ENCODE peak calls at places on chromosome 17, in seven cellular contexts. V, P, B, Q, O, M and K are unnamed samples.

GRCh38 chr17:16925461-16926060 is 46.4 kb downstream of the TNFRSF13B start:
- DNase-seq in V (peak; percentile 4), P (no peak), B (no peak), Q (no peak), O (peak; percentile 7), M (no peak), K (no peak)

GRCh38 chr17:395974-396373 is 43.4 kb upstream of the RPH3AL start:
- DNase-seq in V (no peak), P (no peak), B (no peak), Q (no peak), O (no peak), M (no peak), K (no peak)

GRCh38 chr17:8831234-8831849 is 32.2 kb upstream of the MFSD6L start:
- DNase-seq in V (no peak), P (no peak), B (no peak), Q (peak; percentile 46), O (no peak), M (peak; percentile 41), K (no peak)

GRCh38 chr17:61399131-61400057 is at the start of gene TBX2:
- DNase-seq in V (peak; percentile 55), P (peak; percentile 94), B (no peak), Q (peak; percentile 84), O (peak; percentile 87), M (peak; percentile 80), K (no peak)

GRCh38 chr17:65514082-65514481 is 47.4 kb downstream of the AXIN2 start:
- DNase-seq in V (no peak), P (no peak), B (no peak), Q (no peak), O (no peak), M (no peak), K (peak; percentile 2)

GRCh38 chr17:32976131-32976530 is 15.5 kb upstream of the SPACA3 start:
- DNase-seq in V (no peak), P (no peak), B (no peak), Q (no peak), O (no peak), M (no peak), K (no peak)

GRCh38 chr17:17096438-17097178 is 54.4 kb downstream of the MPRIP start:
- DNase-seq in V (peak; percentile 41), P (no peak), B (no peak), Q (no peak), O (peak; percentile 66), M (no peak), K (no peak)

GRCh38 chr17:8696456-8696855 is 48.2 kb downstream of the CCDC42 start:
- DNase-seq in V (no peak), P (no peak), B (no peak), Q (no peak), O (peak; percentile 18), M (no peak), K (no peak)

GRCh38 chr17:16943541-16944333 is 28.2 kb downstream of the TNFRSF13B start:
- DNase-seq in V (no peak), P (no peak), B (no peak), Q (peak; percentile 28), O (no peak), M (peak; percentile 33), K (no peak)

GRCh38 chr17:83203073-83203471 is 123.7 kb downstream of the METRNL start:
- DNase-seq in V (peak; percentile 38), P (no peak), B (no peak), Q (peak; percentile 89), O (peak; percentile 91), M (no peak), K (no peak)

GRCh38 chr17:48219605-48220004 is 112.0 kb downstream of the SNX11 start:
- DNase-seq in V (no peak), P (peak; percentile 36), B (no peak), Q (no peak), O (no peak), M (no peak), K (no peak)

GRCh38 chr17:65627892-65628622 is 66.6 kb upstream of the AXIN2 start:
- DNase-seq in V (peak; percentile 71), P (no peak), B (no peak), Q (no peak), O (no peak), M (no peak), K (no peak)

GRCh38 chr17:63697341-63698286 is 2.3 kb downstream of the LIMD2 start:
- DNase-seq in V (peak; percentile 83), P (no peak), B (peak; percentile 85), Q (no peak), O (no peak), M (peak; percentile 82), K (no peak)

GRCh38 chr17:78140169-78141051 is 5.8 kb upstream of the C17orf99 start:
- DNase-seq in V (peak; percentile 98), P (peak; percentile 90), B (peak; percentile 96), Q (peak; percentile 90), O (peak; percentile 81), M (peak; percentile 100), K (peak; percentile 95)

GRCh38 chr17:72502111-72502939 is 381.5 kb downstream of the SOX9 start:
- DNase-seq in V (peak; percentile 37), P (no peak), B (no peak), Q (peak; percentile 70), O (no peak), M (no peak), K (no peak)

GRCh38 chr17:68383443-68384321 is 73.6 kb downstream of the WIPI1 start:
- DNase-seq in V (no peak), P (no peak), B (peak; percentile 28), Q (no peak), O (no peak), M (no peak), K (no peak)

GRCh38 chr17:19880393-19880792 is 12.7 kb upstream of the ULK2 start:
- DNase-seq in V (no peak), P (no peak), B (no peak), Q (no peak), O (no peak), M (no peak), K (no peak)

DNA sequence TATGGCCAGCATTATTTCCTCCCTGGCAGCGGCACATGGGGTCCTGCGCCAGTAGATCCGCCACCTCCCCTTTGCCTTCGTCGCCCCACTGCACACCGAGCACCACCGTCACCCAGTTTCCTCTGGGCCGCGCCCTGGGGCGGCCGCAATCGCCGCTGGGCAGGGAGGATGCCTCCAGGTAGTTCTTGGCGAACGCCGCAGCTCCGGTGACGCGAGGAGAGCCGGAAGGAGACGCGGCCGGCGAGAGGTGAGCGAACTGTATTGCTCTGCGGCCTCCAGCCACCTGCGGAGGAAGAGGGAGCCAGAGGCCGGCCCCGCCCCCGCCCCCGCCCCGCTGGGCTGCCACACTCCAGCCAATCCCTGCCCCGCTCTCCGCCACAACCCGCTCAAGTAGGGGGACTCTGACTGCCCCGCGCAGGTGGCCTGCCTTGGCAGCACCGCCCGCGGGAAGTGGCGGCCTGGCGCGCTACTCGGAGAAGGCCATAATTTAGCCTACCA is 11.8 kb upstream of the SLFN13 start:
- DNase-seq in V (peak; percentile 87), P (peak; percentile 64), B (peak; percentile 81), Q (no peak), O (no peak), M (peak; percentile 77), K (no peak)
- H3K27ac ChIP-seq in V (no peak overlapping the region), P (no peak overlapping the region), B (peak overlapping the region; percentile 24), Q (no peak overlapping the region), O (no peak overlapping the region), M (no peak overlapping the region), K (no peak overlapping the region)

DNA sequence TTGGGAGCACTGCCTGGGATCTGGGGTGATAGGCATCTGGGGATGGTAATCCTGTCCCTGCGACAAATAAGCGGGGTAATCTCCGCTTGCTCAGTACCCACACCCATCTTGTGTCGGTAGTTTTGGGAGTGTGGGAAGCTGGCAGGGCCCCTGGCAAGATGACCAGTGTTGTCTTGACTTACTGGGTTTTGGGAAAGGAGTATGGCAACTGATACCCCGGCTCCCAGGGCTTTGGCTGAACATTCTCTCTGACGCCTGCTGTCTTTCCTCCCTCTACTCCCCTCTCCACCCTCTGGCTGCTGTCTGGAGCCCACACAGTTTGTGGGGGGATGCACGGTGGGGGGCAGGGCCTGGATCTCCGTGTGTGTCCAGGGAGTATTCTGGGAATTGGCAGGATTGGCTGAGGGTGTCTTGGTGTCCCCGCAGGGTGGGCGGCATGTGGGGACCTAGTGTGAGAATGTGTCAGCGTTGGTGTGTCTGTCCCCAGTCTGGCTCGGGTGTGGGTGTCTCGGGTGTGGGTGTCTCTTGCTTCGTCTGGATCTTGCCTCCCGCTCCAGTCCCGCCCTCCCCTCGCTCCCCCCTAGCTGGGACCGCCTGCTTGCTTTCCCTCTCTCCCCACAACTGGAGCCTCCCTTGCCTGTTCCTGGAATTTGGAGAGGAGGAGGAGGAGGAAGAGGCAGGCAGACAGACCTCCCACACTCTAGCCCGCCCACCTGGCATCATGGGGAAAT is 12.0 kb downstream of the RARA start:
- DNase-seq in V (peak; percentile 60), P (no peak), B (peak; percentile 42), Q (peak; percentile 91), O (peak; percentile 85), M (no peak), K (no peak)
- H3K27ac ChIP-seq in V (peak overlapping the region; percentile 91), P (no peak overlapping the region), B (peak overlapping the region; percentile 99), Q (peak overlapping the region; percentile 98), O (peak overlapping the region; percentile 95), M (no peak overlapping the region), K (peak overlapping the region; percentile 15)

GRCh38 chr17:80270104-80270503 is 9.5 kb downstream of the RNF213 start:
- DNase-seq in V (no peak), P (no peak), B (no peak), Q (no peak), O (no peak), M (peak; percentile 66), K (no peak)
- H3K27ac ChIP-seq in V (no peak overlapping the region), P (no peak overlapping the region), B (peak overlapping the region; percentile 36), Q (no peak overlapping the region), O (no peak overlapping the region), M (peak overlapping the region; percentile 39), K (no peak overlapping the region)

GRCh38 chr17:4541041-4541327 is 14.2 kb downstream of the MYBBP1A start:
- DNase-seq in V (no peak), P (no peak), B (no peak), Q (no peak), O (no peak), M (no peak), K (no peak)

GRCh38 chr17:4540224-4541040 is 14.8 kb downstream of the MYBBP1A start:
- DNase-seq in V (no peak), P (no peak), B (no peak), Q (no peak), O (no peak), M (no peak), K (no peak)

GRCh38 chr17:4542726-4543191 is 12.4 kb downstream of the MYBBP1A start:
- DNase-seq in V (no peak), P (no peak), B (no peak), Q (no peak), O (no peak), M (no peak), K (no peak)

GRCh38 chr17:4542003-4542725 is 13.0 kb downstream of the MYBBP1A start:
- DNase-seq in V (no peak), P (no peak), B (no peak), Q (no peak), O (no peak), M (no peak), K (no peak)

DNA sequence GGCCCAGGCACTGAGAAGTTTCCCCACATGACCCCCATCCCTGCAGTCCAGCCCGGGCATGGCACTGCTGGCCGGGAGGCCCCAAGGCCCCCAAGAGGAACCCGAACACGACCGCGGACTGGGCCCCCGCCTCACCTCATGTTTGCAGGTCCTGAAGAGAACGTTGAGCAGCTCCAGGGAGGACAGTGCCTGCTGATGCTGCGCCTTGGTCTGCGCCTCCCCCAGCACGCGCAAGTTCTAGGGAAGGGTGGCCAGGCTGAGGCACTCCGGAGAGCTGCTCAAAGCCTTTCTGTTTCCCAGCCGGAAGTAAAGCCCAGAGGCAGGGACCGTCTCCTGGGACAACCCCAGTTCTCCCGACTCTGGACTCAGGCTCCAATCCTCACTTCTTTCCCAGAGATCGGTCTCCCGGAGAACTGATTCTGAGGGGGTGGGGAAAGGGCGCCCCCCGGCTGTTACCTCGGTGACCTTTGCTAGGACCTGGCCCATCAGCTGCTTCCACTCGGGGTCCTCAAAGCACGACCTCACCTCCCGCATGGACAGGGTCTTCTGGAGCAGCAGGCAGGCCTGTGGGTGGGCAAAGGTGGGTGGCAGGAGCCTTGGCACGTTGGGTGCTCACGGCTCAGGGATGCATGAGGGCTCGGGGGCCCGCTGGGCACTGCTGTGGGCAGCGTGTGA is 13.7 kb downstream of the MYBBP1A start:
- DNase-seq in V (no peak), P (no peak), B (no peak), Q (no peak), O (no peak), M (no peak), K (no peak)
- H3K27ac ChIP-seq in V (peak overlapping the region; percentile 28), P (no peak overlapping the region), B (no peak overlapping the region), Q (peak overlapping the region; percentile 35), O (no peak overlapping the region), M (no peak overlapping the region), K (no peak overlapping the region)